ENCODE peak calls at places on chromosomes 6 and 20, in six cellular contexts. One of them, this sample, is unnamed.
A peak's percentile ranks its signal among the peaks of the same experiment; 100 is the strongest.

GRCh38 chr6:3585320-3585935 is 128.6 kb upstream of the SLC22A23 start:
- DNase-seq in left lung: no peak
- DNase-seq in IMR-90: peak; percentile 84
- DNase-seq in foreskin keratinocyte: peak; percentile 88
- DNase-seq in Peyer's patch: no peak
- DNase-seq in fibroblast of lung: peak; percentile 91
- DNase-seq in this sample: peak; percentile 66

GRCh38 chr6:36376742-36377141 is 10.7 kb downstream of the ETV7 start:
- DNase-seq in left lung: no peak
- DNase-seq in IMR-90: no peak
- DNase-seq in foreskin keratinocyte: no peak
- DNase-seq in Peyer's patch: no peak
- DNase-seq in fibroblast of lung: no peak
- DNase-seq in this sample: no peak

GRCh38 chr6:166776571-166776970 is 149.5 kb upstream of the RPS6KA2 start:
- DNase-seq in left lung: no peak
- DNase-seq in IMR-90: no peak
- DNase-seq in foreskin keratinocyte: no peak
- DNase-seq in Peyer's patch: no peak
- DNase-seq in fibroblast of lung: no peak
- DNase-seq in this sample: no peak

GRCh38 chr6:89792881-89793280 is 26.7 kb downstream of the MDN1 start:
- DNase-seq in left lung: no peak
- DNase-seq in IMR-90: peak; percentile 16
- DNase-seq in foreskin keratinocyte: peak; percentile 19
- DNase-seq in Peyer's patch: no peak
- DNase-seq in fibroblast of lung: peak; percentile 18
- DNase-seq in this sample: peak; percentile 8

GRCh38 chr6:53645850-53646249 is 19.7 kb downstream of the KLHL31 start:
- DNase-seq in left lung: no peak
- DNase-seq in IMR-90: no peak
- DNase-seq in foreskin keratinocyte: no peak
- DNase-seq in Peyer's patch: no peak
- DNase-seq in fibroblast of lung: no peak
- DNase-seq in this sample: no peak

GRCh38 chr6:170135041-170135440 is 155.8 kb downstream of the DLL1 start:
- DNase-seq in left lung: no peak
- DNase-seq in IMR-90: no peak
- DNase-seq in foreskin keratinocyte: no peak
- DNase-seq in Peyer's patch: no peak
- DNase-seq in fibroblast of lung: no peak
- DNase-seq in this sample: no peak

GRCh38 chr6:137536104-137536773 is 42.0 kb upstream of the OLIG3 start:
- DNase-seq in left lung: no peak
- DNase-seq in IMR-90: no peak
- DNase-seq in foreskin keratinocyte: no peak
- DNase-seq in Peyer's patch: no peak
- DNase-seq in fibroblast of lung: no peak
- DNase-seq in this sample: no peak

GRCh38 chr20:38221041-38221589 is 39.4 kb downstream of the KIAA1755 start:
- DNase-seq in left lung: peak; percentile 91
- DNase-seq in IMR-90: peak; percentile 52
- DNase-seq in foreskin keratinocyte: peak; percentile 45
- DNase-seq in Peyer's patch: peak; percentile 78
- DNase-seq in fibroblast of lung: peak; percentile 59
- DNase-seq in this sample: peak; percentile 94

GRCh38 chr6:156807795-156808194 is 30.6 kb downstream of the ARID1B start:
- DNase-seq in left lung: no peak
- DNase-seq in IMR-90: no peak
- DNase-seq in foreskin keratinocyte: no peak
- DNase-seq in Peyer's patch: no peak
- DNase-seq in fibroblast of lung: no peak
- DNase-seq in this sample: no peak

GRCh38 chr20:13649548-13649947 is 10.8 kb upstream of the TASP1 start:
- DNase-seq in left lung: no peak
- DNase-seq in IMR-90: no peak
- DNase-seq in foreskin keratinocyte: no peak
- DNase-seq in Peyer's patch: no peak
- DNase-seq in fibroblast of lung: peak; percentile 69
- DNase-seq in this sample: no peak

GRCh38 chr6:53623497-53623896 is 42.1 kb downstream of the KLHL31 start:
- DNase-seq in left lung: no peak
- DNase-seq in IMR-90: peak; percentile 61
- DNase-seq in foreskin keratinocyte: no peak
- DNase-seq in Peyer's patch: no peak
- DNase-seq in fibroblast of lung: peak; percentile 64
- DNase-seq in this sample: no peak

GRCh38 chr20:35215066-35215956 is 11.2 kb upstream of the MMP24 start:
- DNase-seq in left lung: no peak
- DNase-seq in IMR-90: peak; percentile 79
- DNase-seq in foreskin keratinocyte: peak; percentile 92
- DNase-seq in Peyer's patch: no peak
- DNase-seq in fibroblast of lung: no peak
- DNase-seq in this sample: peak; percentile 88

GRCh38 chr6:144343736-144344428 is 58.7 kb downstream of the UTRN start:
- DNase-seq in left lung: no peak
- DNase-seq in IMR-90: no peak
- DNase-seq in foreskin keratinocyte: peak; percentile 67
- DNase-seq in Peyer's patch: no peak
- DNase-seq in fibroblast of lung: no peak
- DNase-seq in this sample: no peak

GRCh38 chr20:15446373-15446772 is 1109.0 kb upstream of the FLRT3 start:
- DNase-seq in left lung: no peak
- DNase-seq in IMR-90: no peak
- DNase-seq in foreskin keratinocyte: peak; percentile 84
- DNase-seq in Peyer's patch: no peak
- DNase-seq in fibroblast of lung: no peak
- DNase-seq in this sample: peak; percentile 23

GRCh38 chr6:37739618-37740017 is 41.9 kb upstream of the MDGA1 start:
- DNase-seq in left lung: no peak
- DNase-seq in IMR-90: no peak
- DNase-seq in foreskin keratinocyte: no peak
- DNase-seq in Peyer's patch: no peak
- DNase-seq in fibroblast of lung: no peak
- DNase-seq in this sample: no peak

DNA sequence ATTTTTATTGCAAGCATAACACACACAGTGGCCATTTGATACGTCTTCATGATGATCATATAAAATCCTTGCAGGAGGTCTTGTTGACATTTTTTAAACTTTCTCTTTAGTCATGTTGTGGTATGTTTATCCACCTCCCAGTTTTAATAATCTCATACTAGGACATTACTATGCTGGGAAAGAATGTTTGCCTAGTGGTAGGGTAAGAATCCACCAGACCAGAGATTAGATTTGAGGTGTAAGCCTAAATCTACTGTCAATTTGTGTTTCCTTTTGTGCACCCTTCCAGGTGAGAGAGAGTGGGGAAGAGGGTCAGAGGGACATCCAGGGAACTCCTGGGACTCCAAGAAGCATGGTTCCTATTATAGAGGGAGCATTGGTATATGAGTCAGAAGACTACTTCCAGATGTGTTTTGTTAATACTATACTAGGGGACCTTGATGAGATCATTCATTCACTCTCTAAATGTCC is 298.3 kb upstream of the SASH1 start:
- DNase-seq in left lung: no peak
- DNase-seq in IMR-90: peak; percentile 60
- DNase-seq in foreskin keratinocyte: no peak
- DNase-seq in Peyer's patch: no peak
- DNase-seq in fibroblast of lung: peak; percentile 28
- DNase-seq in this sample: no peak
- H3K27ac ChIP-seq in left lung: no peak overlapping the region
- H3K27ac ChIP-seq in IMR-90: peak overlapping the region; percentile 64
- H3K27ac ChIP-seq in foreskin keratinocyte: no peak overlapping the region
- H3K27ac ChIP-seq in Peyer's patch: no peak overlapping the region
- H3K27ac ChIP-seq in fibroblast of lung: no peak overlapping the region
- H3K27ac ChIP-seq in this sample: no peak overlapping the region

DNA sequence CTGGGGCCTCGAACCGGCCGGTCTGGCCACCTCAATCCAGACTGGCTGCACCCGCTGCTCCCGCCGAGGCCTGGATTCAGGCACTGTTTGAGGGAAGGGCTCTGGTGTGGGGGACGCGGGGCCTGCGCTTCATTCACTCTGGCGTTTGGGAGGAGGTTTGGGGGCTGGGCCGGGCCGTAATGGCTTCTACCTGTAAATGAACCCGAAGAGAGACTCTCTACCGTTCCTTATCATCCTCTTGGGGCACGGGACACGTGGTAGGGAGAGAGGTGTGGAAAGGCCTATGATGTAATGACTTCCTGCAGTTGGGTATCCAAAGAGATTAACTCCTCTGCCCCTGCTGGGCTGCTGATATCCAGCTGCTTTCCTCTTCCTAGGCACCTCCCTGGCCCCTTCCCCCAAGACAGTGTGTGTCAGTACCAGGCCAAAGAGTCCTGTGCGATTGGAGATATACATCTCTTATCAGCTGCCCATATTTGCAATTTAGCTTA is 1.8 kb downstream of the FOXO3 start:
- DNase-seq in left lung: peak; percentile 81
- DNase-seq in IMR-90: peak; percentile 81
- DNase-seq in foreskin keratinocyte: peak; percentile 90
- DNase-seq in Peyer's patch: peak; percentile 70
- DNase-seq in fibroblast of lung: peak; percentile 75
- DNase-seq in this sample: peak; percentile 86
- TF ChIP-seq CTCF in left lung: no peak
- TF ChIP-seq CTCF in IMR-90: peak; percentile 5
- TF ChIP-seq CTCF in foreskin keratinocyte: peak; percentile 14
- TF ChIP-seq CTCF in Peyer's patch: peak; percentile 27
- TF ChIP-seq CTCF in fibroblast of lung: peak; percentile 1
- TF ChIP-seq CTCF in this sample: no peak

GRCh38 chr6:131955876-131956275 is 4.7 kb upstream of the CCN2 start:
- DNase-seq in left lung: no peak
- DNase-seq in IMR-90: no peak
- DNase-seq in foreskin keratinocyte: no peak
- DNase-seq in Peyer's patch: no peak
- DNase-seq in fibroblast of lung: no peak
- DNase-seq in this sample: no peak

GRCh38 chr6:131954775-131955107 is 3.6 kb upstream of the CCN2 start:
- DNase-seq in left lung: no peak
- DNase-seq in IMR-90: peak; percentile 99
- DNase-seq in foreskin keratinocyte: peak; percentile 89
- DNase-seq in Peyer's patch: no peak
- DNase-seq in fibroblast of lung: peak; percentile 99
- DNase-seq in this sample: peak; percentile 86

GRCh38 chr6:131954099-131954774 is 3.1 kb upstream of the CCN2 start:
- DNase-seq in left lung: no peak
- DNase-seq in IMR-90: peak; percentile 54
- DNase-seq in foreskin keratinocyte: peak; percentile 28
- DNase-seq in Peyer's patch: no peak
- DNase-seq in fibroblast of lung: peak; percentile 53
- DNase-seq in this sample: no peak

GRCh38 chr6:131952886-131953509 is 1.8 kb upstream of the CCN2 start:
- DNase-seq in left lung: no peak
- DNase-seq in IMR-90: no peak
- DNase-seq in foreskin keratinocyte: no peak
- DNase-seq in Peyer's patch: no peak
- DNase-seq in fibroblast of lung: no peak
- DNase-seq in this sample: no peak

DNA sequence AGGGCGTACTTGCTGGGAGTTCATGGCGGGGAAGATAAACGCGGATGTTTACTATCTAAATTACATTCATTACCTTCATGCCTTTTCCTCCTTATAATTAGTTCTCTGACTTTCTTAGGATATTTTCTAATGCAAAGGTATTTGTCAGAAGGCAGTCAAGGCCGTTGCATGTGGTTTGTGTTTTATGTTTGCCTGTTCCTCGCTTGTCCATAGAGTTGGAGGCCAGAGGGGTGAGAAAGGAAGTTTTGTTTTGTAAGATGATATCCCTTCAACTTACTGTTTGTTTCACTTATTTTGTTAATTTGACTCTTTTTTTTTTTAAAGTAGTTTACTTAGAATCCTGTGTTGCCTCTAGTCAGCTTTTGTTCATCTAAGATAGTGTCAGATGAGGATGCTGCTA is 4.0 kb upstream of the CCN2 start:
- DNase-seq in left lung: no peak
- DNase-seq in IMR-90: no peak
- DNase-seq in foreskin keratinocyte: no peak
- DNase-seq in Peyer's patch: no peak
- DNase-seq in fibroblast of lung: no peak
- DNase-seq in this sample: no peak
- H3K27ac ChIP-seq in left lung: peak overlapping the region; percentile 37
- H3K27ac ChIP-seq in IMR-90: peak overlapping the region; percentile 92
- H3K27ac ChIP-seq in foreskin keratinocyte: no peak overlapping the region
- H3K27ac ChIP-seq in Peyer's patch: no peak overlapping the region
- H3K27ac ChIP-seq in fibroblast of lung: peak overlapping the region; percentile 74
- H3K27ac ChIP-seq in this sample: no peak overlapping the region

DNA sequence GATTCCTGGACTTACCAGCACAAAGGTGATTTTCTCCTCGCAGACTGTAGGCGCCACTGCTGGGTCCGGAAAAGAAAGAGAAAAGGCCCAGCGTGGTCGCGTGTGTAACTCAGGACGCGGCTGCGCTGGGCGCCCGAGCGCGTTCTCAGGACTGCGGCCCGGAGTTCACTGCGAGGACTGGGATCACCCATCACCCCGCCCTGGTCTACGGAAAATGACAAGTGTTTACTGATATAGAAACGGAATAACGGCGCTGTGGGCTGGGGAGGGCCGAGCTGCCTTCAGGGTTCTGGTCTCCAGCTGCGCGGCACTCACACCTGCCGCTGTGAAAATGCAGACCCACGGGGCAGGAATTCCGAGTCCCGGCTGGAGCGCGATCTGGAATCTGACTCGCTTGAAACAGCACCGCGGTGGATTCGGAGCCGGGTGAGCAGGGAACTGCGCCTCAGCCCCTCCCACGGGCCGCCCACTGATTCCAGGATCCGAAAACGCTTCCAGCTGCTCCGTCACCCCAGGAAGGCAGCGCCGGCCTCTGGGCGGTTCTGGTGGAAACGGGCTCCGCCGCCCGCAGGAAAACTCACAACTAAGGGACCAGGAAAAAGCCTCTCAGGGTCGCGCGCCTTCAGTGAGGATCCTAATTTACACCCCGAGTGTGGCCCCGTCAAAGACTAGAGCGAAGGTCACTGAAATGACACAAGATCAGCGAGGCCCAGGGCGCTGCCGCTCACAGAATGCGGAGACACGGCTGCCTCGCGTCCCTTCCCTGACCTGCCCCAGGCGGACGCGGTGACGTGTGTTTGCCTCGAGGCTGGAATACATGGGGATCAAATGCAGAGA is 34.5 kb downstream of the HLA-A start:
- DNase-seq in left lung: peak; percentile 93
- DNase-seq in IMR-90: peak; percentile 72
- DNase-seq in foreskin keratinocyte: peak; percentile 53
- DNase-seq in Peyer's patch: peak; percentile 87
- DNase-seq in fibroblast of lung: peak; percentile 66
- DNase-seq in this sample: peak; percentile 55
- TF ChIP-seq CTCF in left lung: no peak
- TF ChIP-seq CTCF in IMR-90: peak; percentile 43
- TF ChIP-seq CTCF in foreskin keratinocyte: peak; percentile 61
- TF ChIP-seq CTCF in Peyer's patch: peak; percentile 56
- TF ChIP-seq CTCF in fibroblast of lung: peak; percentile 34
- TF ChIP-seq CTCF in this sample: peak; percentile 63